ENCODE peak calls at places on chromosome 5, in seven cellular contexts. I, F, O, G, P, B and Y are unnamed samples.

GRCh38 chr5:110880413-110880812 is 141.6 kb downstream of the SLC25A46 start:
- DNase-seq in O (peak; percentile 92), F (no peak), G (peak; percentile 93), B (no peak), P (no peak), I (peak; percentile 10), Y (peak; percentile 19)

GRCh38 chr5:177982072-177982727 is 13.8 kb downstream of the PROP1 start:
- DNase-seq in I (no peak), P (no peak), G (no peak), F (peak; percentile 65), B (peak; percentile 44), O (no peak), Y (no peak)

GRCh38 chr5:138655530-138656245 is 80.5 kb upstream of the HSPA9 start:
- DNase-seq in O (no peak), I (peak; percentile 44), B (no peak), G (no peak), F (no peak), P (peak; percentile 38), Y (no peak)

GRCh38 chr5:2125901-2126265 is 243.2 kb upstream of the IRX4 start:
- DNase-seq in F (no peak), P (no peak), I (no peak), G (no peak), B (no peak), O (no peak), Y (no peak)

GRCh38 chr5:172852490-172853354 is 18.7 kb downstream of the ERGIC1 start:
- DNase-seq in P (no peak), I (no peak), B (peak; percentile 40), G (no peak), O (no peak), F (no peak), Y (no peak)

GRCh38 chr5:1437452-1437851 is 7.8 kb downstream of the SLC6A3 start:
- DNase-seq in F (no peak), O (no peak), G (peak; percentile 16), B (peak; percentile 46), P (no peak), I (no peak), Y (no peak)

GRCh38 chr5:135324160-135324559 is 74.9 kb downstream of the MACROH2A1 start:
- DNase-seq in I (no peak), O (no peak), F (no peak), B (no peak), G (no peak), P (no peak), Y (no peak)

GRCh38 chr5:9661316-9662015 is 31.3 kb upstream of the TAS2R1 start:
- DNase-seq in G (no peak), F (no peak), P (no peak), O (peak; percentile 14), I (no peak), B (no peak), Y (no peak)

GRCh38 chr5:116492016-116492623 is 82.5 kb downstream of the SEMA6A start:
- DNase-seq in B (peak; percentile 55), F (peak; percentile 11), P (no peak), G (peak; percentile 97), O (peak; percentile 92), I (no peak), Y (peak; percentile 65)

GRCh38 chr5:97046270-97046982 is 96.0 kb downstream of the LIX1 start:
- DNase-seq in P (no peak), B (peak; percentile 15), G (peak; percentile 45), I (no peak), F (peak; percentile 36), O (peak; percentile 8), Y (peak; percentile 14)

GRCh38 chr5:44860267-44860666 is 51.5 kb downstream of the MRPS30 start:
- DNase-seq in F (no peak), P (no peak), G (no peak), I (no peak), B (no peak), O (no peak), Y (no peak)

GRCh38 chr5:73826761-73827450 is 200.9 kb downstream of the ARHGEF28 start:
- DNase-seq in O (peak; percentile 61), I (no peak), F (no peak), G (peak; percentile 96), B (no peak), P (no peak), Y (peak; percentile 65)

GRCh38 chr5:98929982-98930355 is 1.2 kb upstream of the CHD1 start:
- DNase-seq in O (no peak), I (no peak), G (no peak), F (no peak), P (no peak), B (no peak), Y (no peak)

GRCh38 chr5:56279979-56280378 is 46.8 kb upstream of the ANKRD55 start:
- DNase-seq in G (peak; percentile 69), P (no peak), O (peak; percentile 80), F (no peak), I (no peak), B (no peak), Y (peak; percentile 37)

GRCh38 chr5:143261748-143262392 is 141.6 kb downstream of the NR3C1 start:
- DNase-seq in I (no peak), G (peak; percentile 87), P (no peak), O (peak; percentile 75), B (peak; percentile 12), F (no peak), Y (peak; percentile 14)

GRCh38 chr5:176810084-176810597 is at the start of gene UNC5A:
- DNase-seq in O (peak; percentile 31), F (peak; percentile 47), G (peak; percentile 41), P (no peak), I (no peak), B (peak; percentile 40), Y (no peak)

GRCh38 chr5:157431544-157432200 is 28.3 kb upstream of the NIPAL4 start:
- DNase-seq in I (peak; percentile 24), F (peak; percentile 82), G (peak; percentile 82), P (no peak), O (peak; percentile 48), B (peak; percentile 61), Y (peak; percentile 16)

GRCh38 chr5:146240951-146241350 is 37.5 kb downstream of the RBM27 start:
- DNase-seq in P (no peak), O (no peak), B (no peak), I (no peak), G (no peak), F (no peak), Y (no peak)

GRCh38 chr5:33118761-33119415 is 321.9 kb upstream of the TARS1 start:
- DNase-seq in P (no peak), G (no peak), B (no peak), F (no peak), I (no peak), O (peak; percentile 66), Y (no peak)

GRCh38 chr5:139443766-139444473 is 4.6 kb upstream of the DNAJC18 start:
- DNase-seq in O (peak; percentile 91), I (no peak), F (peak; percentile 18), G (peak; percentile 79), B (no peak), P (no peak), Y (no peak)

GRCh38 chr5:172875372-172876279 is 41.6 kb downstream of the ERGIC1 start:
- DNase-seq in O (peak; percentile 45), G (peak; percentile 30), B (no peak), I (no peak), F (no peak), P (no peak), Y (no peak)

GRCh38 chr5:132253452-132254320 is 3.8 kb upstream of the PDLIM4 start:
- DNase-seq in B (no peak), O (no peak), F (no peak), P (no peak), G (no peak), I (no peak), Y (no peak)

GRCh38 chr5:143146161-143146560 is 257.3 kb downstream of the NR3C1 start:
- DNase-seq in F (no peak), I (no peak), P (no peak), G (no peak), O (no peak), B (no peak), Y (no peak)

GRCh38 chr5:160159991-160160826 is 41.0 kb upstream of the PWWP2A start:
- DNase-seq in G (peak; percentile 88), B (no peak), I (no peak), O (peak; percentile 37), F (peak; percentile 25), P (no peak), Y (no peak)

GRCh38 chr5:42494414-42494813 is 71.2 kb downstream of the GHR start:
- DNase-seq in I (no peak), P (no peak), G (peak; percentile 28), B (no peak), F (no peak), O (no peak), Y (no peak)

GRCh38 chr5:59479084-59479483 is 414.4 kb downstream of the PDE4D start:
- DNase-seq in P (no peak), G (peak; percentile 42), O (no peak), B (no peak), I (no peak), F (no peak), Y (no peak)
- TF ChIP-seq CTCF in P (no peak), G (no peak), O (no peak), B (no peak), I (no peak), F (no peak), Y (no peak)

DNA sequence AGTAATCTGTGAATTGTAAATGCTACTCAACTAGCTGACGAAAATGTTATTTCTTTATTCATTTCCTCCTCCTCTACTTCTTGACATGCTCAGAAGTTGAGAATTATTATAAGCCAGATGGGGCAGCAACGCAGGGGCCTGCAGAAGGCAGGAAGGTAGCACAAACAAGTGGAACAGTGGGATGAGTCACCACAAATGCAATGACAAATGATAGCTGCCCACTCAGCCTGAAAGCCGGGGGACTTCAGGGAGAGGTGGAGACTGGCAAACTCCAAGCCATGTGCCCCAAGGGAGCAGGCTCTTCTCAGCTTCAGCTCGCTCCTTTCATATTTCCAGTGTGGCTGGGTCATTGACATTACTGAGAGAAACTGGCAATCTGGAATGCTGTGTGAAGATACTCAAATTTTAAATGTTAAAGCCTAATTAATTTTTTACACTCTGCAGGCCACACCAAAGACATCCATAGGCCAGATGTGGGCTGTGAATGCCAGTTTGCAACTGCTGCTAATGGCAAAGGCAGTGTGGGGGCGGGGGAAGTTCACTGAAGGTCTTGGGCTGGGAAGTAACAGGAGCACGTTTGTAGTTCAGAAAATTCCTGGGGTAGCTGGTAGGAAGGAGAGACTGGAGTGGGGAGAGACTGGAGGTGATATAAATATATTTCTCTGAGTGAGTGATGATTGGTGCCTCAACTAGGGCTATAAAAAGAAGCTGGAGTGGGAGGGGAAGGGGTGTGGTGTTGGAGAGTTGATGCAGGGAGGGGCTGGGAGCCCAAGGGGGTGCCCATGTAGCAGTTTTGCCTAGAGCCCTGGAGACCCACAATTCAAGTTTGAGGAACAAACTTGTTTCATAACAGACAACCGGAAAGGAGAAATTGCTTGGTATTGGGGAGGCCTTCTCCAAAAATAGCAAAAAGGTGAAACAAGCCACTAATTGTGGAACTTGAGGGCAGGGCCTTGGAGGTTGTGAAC is 20.8 kb upstream of the ADRB2 start:
- DNase-seq in G (peak; percentile 17), B (peak; percentile 98), O (peak; percentile 69), I (peak; percentile 61), P (no peak), F (peak; percentile 40), Y (no peak)
- H3K4me3 ChIP-seq in G (no peak overlapping the region), B (peak overlapping the region; percentile 21), O (no peak overlapping the region), I (no peak overlapping the region), P (no peak overlapping the region), F (peak overlapping the region; percentile 12), Y (no peak overlapping the region)

GRCh38 chr5:137199966-137200365 is 299.2 kb downstream of the SPOCK1 start:
- DNase-seq in B (no peak), G (peak; percentile 7), O (peak; percentile 78), P (no peak), I (no peak), F (no peak), Y (no peak)
- TF ChIP-seq CTCF in B (no peak), G (no peak), O (no peak), P (no peak), I (no peak), F (no peak), Y (peak; percentile 13)

GRCh38 chr5:39057745-39058144 is 16.5 kb downstream of the RICTOR start:
- DNase-seq in F (no peak), B (no peak), P (no peak), I (no peak), O (peak; percentile 6), G (no peak), Y (no peak)
- H3K4me3 ChIP-seq in F (peak overlapping the region; percentile 32), B (no peak overlapping the region), P (no peak overlapping the region), I (no peak overlapping the region), O (no peak overlapping the region), G (peak overlapping the region; percentile 37), Y (no peak overlapping the region)